ENCODE peak calls at places on chromosomes 6 and 20, in seven cellular contexts. G is SK-N-SH, I is fibroblast of lung, N is heart right ventricle, K is ovary, F is endodermal cell, A is psoas muscle. Y is an unnamed sample. For H3K4me1, the result is how much of the 10 kb centered on the place peaks cover.

GRCh38 chr6:13304580-13305255 is 23.6 kb downstream of the TBC1D7 start:
- DNase-seq in G (no peak), I (no peak), N (no peak), K (no peak), F (peak), A (no peak), Y (no peak)

GRCh38 chr20:50635676-50636600 is 55.4 kb downstream of the RIPOR3 start:
- DNase-seq in G (peak), I (peak), N (peak), K (peak), F (peak), A (peak), Y (peak)

GRCh38 chr6:132491303-132491702 is 21.6 kb downstream of the STX7 start:
- DNase-seq in G (no peak), I (peak), N (no peak), K (no peak), F (no peak), A (no peak), Y (no peak)

GRCh38 chr6:45713981-45714685 is 301.5 kb downstream of the CLIC5 start:
- DNase-seq in G (no peak), I (no peak), N (no peak), K (no peak), F (no peak), A (no peak), Y (no peak)

GRCh38 chr6:149157126-149157525 is 160.4 kb upstream of the TAB2 start:
- DNase-seq in G (no peak), I (no peak), N (no peak), K (no peak), F (no peak), A (no peak), Y (no peak)

GRCh38 chr20:31861346-31862156 is 8.8 kb downstream of the DUSP15 start:
- DNase-seq in G (peak), I (peak), N (peak), K (peak), F (peak), A (peak), Y (peak)

GRCh38 chr6:54802775-54803631 is 43.6 kb upstream of the FAM83B start:
- DNase-seq in G (no peak), I (peak), N (no peak), K (no peak), F (peak), A (no peak), Y (no peak)

GRCh38 chr6:36368921-36369880 is 18.3 kb downstream of the ETV7 start:
- DNase-seq in G (no peak), I (peak), N (no peak), K (no peak), F (peak), A (peak), Y (no peak)

GRCh38 chr20:9348746-9349145 is 165.6 kb upstream of the LAMP5 start:
- DNase-seq in G (no peak), I (peak), N (no peak), K (no peak), F (no peak), A (no peak), Y (no peak)

GRCh38 chr6:138588805-138589434 is 89.6 kb upstream of the NHSL1 start:
- DNase-seq in G (peak), I (peak), N (no peak), K (peak), F (peak), A (no peak), Y (peak)

GRCh38 chr20:13338097-13338661 is 117.1 kb downstream of the ISM1 start:
- DNase-seq in G (no peak), I (no peak), N (no peak), K (no peak), F (no peak), A (no peak), Y (no peak)

GRCh38 chr6:127938701-127939100 is 37.8 kb upstream of the THEMIS start:
- DNase-seq in G (no peak), I (peak), N (no peak), K (no peak), F (no peak), A (no peak), Y (no peak)

GRCh38 chr6:6221829-6222535 is 98.5 kb downstream of the F13A1 start:
- DNase-seq in G (peak), I (no peak), N (no peak), K (no peak), F (peak), A (no peak), Y (peak)

GRCh38 chr6:106974337-106974998 is at the start of gene CD24:
- DNase-seq in G (peak), I (peak), N (peak), K (no peak), F (peak), A (no peak), Y (peak)

GRCh38 chr6:113122060-113122459 is 735.1 kb upstream of the MARCKS start:
- DNase-seq in G (no peak), I (peak), N (no peak), K (no peak), F (peak), A (no peak), Y (peak)

GRCh38 chr6:139361211-139361610 is 13.2 kb downstream of the CITED2 start:
- DNase-seq in G (no peak), I (no peak), N (no peak), K (no peak), F (no peak), A (no peak), Y (no peak)

GRCh38 chr6:33926451-33926850 is 122.6 kb upstream of the MLN start:
- DNase-seq in G (peak), I (peak), N (no peak), K (no peak), F (peak), A (no peak), Y (peak)

GRCh38 chr6:44472250-44472945 is 84.9 kb downstream of the CDC5L start:
- DNase-seq in G (no peak), I (no peak), N (no peak), K (no peak), F (peak), A (no peak), Y (no peak)

GRCh38 chr20:33119725-33120720 is 40.6 kb downstream of the BPIFB4 start:
- DNase-seq in G (no peak), I (no peak), N (no peak), K (no peak), F (peak), A (no peak), Y (no peak)

GRCh38 chr20:17950670-17951069 is 17.9 kb downstream of the SNX5 start:
- DNase-seq in G (no peak), I (no peak), N (no peak), K (no peak), F (no peak), A (no peak), Y (no peak)

GRCh38 chr6:135880066-135880972 is 28.8 kb downstream of the PDE7B start:
- DNase-seq in G (no peak), I (peak), N (no peak), K (no peak), F (no peak), A (no peak), Y (no peak)

GRCh38 chr6:100460650-100461204 is 4.0 kb downstream of the SIM1 start:
- DNase-seq in G (no peak), I (no peak), N (no peak), K (no peak), F (peak), A (no peak), Y (no peak)

GRCh38 chr6:72940265-72940664 is 285.0 kb downstream of the KHDC1L start:
- DNase-seq in G (no peak), I (no peak), N (no peak), K (no peak), F (no peak), A (no peak), Y (no peak)

GRCh38 chr20:43827940-43828562 is 86.6 kb upstream of the TOX2 start:
- DNase-seq in G (no peak), I (no peak), N (no peak), K (no peak), F (no peak), A (no peak), Y (peak)

GRCh38 chr6:30075987-30076311 is 380 bp upstream of the RNF39 start:
- DNase-seq in G (peak), I (no peak), N (no peak), K (no peak), F (no peak), A (no peak), Y (no peak)

GRCh38 chr6:5681480-5681879 is 325.2 kb downstream of the NRN1 start:
- DNase-seq in G (no peak), I (no peak), N (no peak), K (no peak), F (no peak), A (no peak), Y (no peak)

GRCh38 chr6:141561154-141561553 is 571.6 kb upstream of the GJE1 start:
- DNase-seq in G (no peak), I (no peak), N (no peak), K (no peak), F (no peak), A (no peak), Y (peak)

GRCh38 chr6:53579338-53579737 is 34.4 kb upstream of the GCLC start:
- DNase-seq in G (no peak), I (no peak), N (no peak), K (no peak), F (no peak), A (no peak), Y (no peak)

GRCh38 chr6:44132476-44132875 is 5.1 kb downstream of the TMEM63B start:
- DNase-seq in G (no peak), I (no peak), N (no peak), K (no peak), F (no peak), A (no peak), Y (no peak)

GRCh38 chr20:32922466-32922865 is 63.7 kb downstream of the EFCAB8 start:
- DNase-seq in G (no peak), I (no peak), N (no peak), K (no peak), F (no peak), A (no peak), Y (no peak)

GRCh38 chr20:17558154-17558940 is 11.5 kb upstream of the DSTN start:
- DNase-seq in G (no peak), I (peak), N (no peak), K (peak), F (peak), A (no peak), Y (no peak)

DNA sequence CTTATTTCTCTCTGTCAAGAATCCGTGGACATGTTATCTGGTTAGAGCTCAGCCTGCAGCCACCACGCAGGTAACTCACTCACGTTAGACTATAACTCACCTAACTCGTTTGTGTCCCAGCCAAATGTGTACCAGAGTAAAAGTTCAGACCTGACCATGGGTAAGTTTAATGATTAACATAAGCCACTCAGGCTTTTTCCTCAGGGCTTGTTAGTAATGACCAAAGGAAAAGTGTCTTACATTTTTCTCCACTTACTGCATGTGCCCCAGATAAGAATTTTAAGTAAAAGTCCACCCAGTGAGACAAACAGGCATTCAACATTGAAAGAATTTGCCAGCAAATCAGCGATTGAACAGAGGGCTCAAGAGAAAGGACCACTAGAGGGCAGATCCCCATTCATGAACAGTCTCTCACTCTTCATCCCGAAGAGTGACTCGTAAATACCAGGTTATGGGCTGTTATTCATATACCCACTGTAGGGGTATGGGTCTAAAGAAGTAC is at the start of gene PKHD1:
- DNase-seq in G (peak), I (no peak), N (no peak), K (no peak), F (peak), A (no peak), Y (peak)
- TF ChIP-seq CTCF in G (peak), I (peak), N (no peak), K (no peak), F (peak), A (peak), Y (peak)

GRCh38 chr20:4844766-4845465 is 123.2 kb downstream of the PRND start:
- DNase-seq in G (no peak), I (no peak), N (no peak), K (no peak), F (no peak), A (no peak), Y (no peak)

GRCh38 chr20:4848041-4848440 is 126.3 kb downstream of the PRND start:
- DNase-seq in G (no peak), I (no peak), N (no peak), K (no peak), F (no peak), A (no peak), Y (no peak)

GRCh38 chr20:4840831-4841230 is 119.1 kb downstream of the PRND start:
- DNase-seq in G (no peak), I (no peak), N (no peak), K (no peak), F (no peak), A (no peak), Y (no peak)

DNA sequence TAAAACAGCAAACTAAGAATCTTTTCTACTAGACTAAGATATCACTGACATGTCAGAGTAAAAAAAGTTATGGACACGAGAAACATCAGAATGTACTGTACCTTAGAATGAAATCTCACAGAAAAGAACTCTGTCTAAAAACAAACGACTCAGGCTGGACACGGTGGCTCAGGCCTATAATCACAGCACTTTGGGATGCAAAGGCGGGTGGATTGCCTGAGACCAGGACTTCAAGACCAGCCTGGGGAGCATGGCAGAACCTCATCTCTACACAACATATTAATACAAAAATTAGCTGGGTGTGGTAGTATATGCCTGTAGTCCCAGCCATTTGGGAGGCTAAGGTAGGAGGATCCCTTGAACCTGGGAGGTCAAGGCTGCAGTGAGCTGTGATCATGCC is 122.6 kb downstream of the PRND start:
- DNase-seq in G (no peak), I (no peak), N (no peak), K (no peak), F (no peak), A (no peak), Y (no peak)
- H3K4me1 ChIP-seq in G (under half), I (under half), N (under half), K (under half), F (under half), A (under half), Y (under half)

GRCh38 chr6:11093591-11094410 is at the start of gene SMIM13:
- DNase-seq in G (peak), I (peak), N (peak), K (peak), F (peak), A (peak), Y (peak)

GRCh38 chr6:11092654-11093053 is 980 bp upstream of the SMIM13 start:
- DNase-seq in G (no peak), I (no peak), N (no peak), K (no peak), F (no peak), A (no peak), Y (no peak)

GRCh38 chr6:11096109-11096508 is 2.5 kb downstream of the SMIM13 start:
- DNase-seq in G (peak), I (peak), N (no peak), K (no peak), F (peak), A (no peak), Y (peak)

GRCh38 chr6:11093065-11093590 is 506 bp upstream of the SMIM13 start:
- DNase-seq in G (no peak), I (peak), N (no peak), K (no peak), F (no peak), A (no peak), Y (no peak)

DNA sequence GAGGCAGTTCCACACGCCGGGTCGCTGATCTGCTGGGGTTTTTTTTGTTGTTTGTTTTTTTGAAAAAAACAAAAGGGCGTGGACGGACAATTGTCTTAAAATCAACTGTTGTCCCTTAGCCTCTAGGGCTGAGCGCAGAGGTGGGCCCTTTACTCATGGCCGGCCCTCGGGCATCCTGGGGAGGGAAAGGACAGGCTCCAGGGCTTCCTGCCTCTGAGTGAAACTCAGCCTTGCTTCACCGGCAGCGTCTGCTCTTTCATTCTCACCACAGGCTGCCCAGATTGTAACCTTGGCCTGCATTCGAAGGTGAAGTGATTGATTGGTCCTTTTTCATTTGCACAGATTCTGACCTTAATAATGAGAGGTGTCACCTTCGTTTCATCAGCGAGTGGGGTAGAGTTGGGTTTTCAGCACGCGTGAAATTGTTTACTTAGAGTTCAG is 797 bp downstream of the SMIM13 start:
- DNase-seq in G (peak), I (peak), N (no peak), K (peak), F (peak), A (peak), Y (peak)
- TF ChIP-seq CTCF in G (no peak), I (no peak), N (no peak), K (no peak), F (no peak), A (no peak), Y (no peak)

GRCh38 chr6:15410752-15411151 is 164.9 kb downstream of the JARID2 start:
- DNase-seq in G (no peak), I (no peak), N (no peak), K (no peak), F (no peak), A (no peak), Y (no peak)

GRCh38 chr6:15409301-15410125 is 163.6 kb downstream of the JARID2 start:
- DNase-seq in G (no peak), I (no peak), N (no peak), K (no peak), F (no peak), A (no peak), Y (peak)

GRCh38 chr6:15408758-15409157 is 162.9 kb downstream of the JARID2 start:
- DNase-seq in G (no peak), I (no peak), N (no peak), K (no peak), F (no peak), A (no peak), Y (no peak)

GRCh38 chr6:15411766-15412165 is 165.9 kb downstream of the JARID2 start:
- DNase-seq in G (no peak), I (no peak), N (no peak), K (no peak), F (no peak), A (no peak), Y (no peak)

DNA sequence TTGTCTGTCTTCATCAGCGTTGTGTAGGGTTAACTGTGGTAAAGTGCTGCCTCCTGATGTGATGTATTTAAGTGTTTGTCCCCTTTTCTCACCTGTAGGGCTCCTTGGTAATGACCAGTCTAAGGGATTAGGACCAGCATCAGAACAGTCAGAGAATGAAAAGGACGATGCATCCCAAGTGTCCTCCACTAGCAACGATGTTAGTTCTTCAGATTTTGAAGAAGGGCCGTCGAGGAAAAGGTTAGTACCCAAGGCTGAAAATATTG is 164.2 kb downstream of the JARID2 start:
- DNase-seq in G (no peak), I (no peak), N (no peak), K (no peak), F (no peak), A (no peak), Y (no peak)
- H3K4me1 ChIP-seq in G (under half), I (under half), N (half or more), K (under half), F (under half), A (half or more), Y (under half)

DNA sequence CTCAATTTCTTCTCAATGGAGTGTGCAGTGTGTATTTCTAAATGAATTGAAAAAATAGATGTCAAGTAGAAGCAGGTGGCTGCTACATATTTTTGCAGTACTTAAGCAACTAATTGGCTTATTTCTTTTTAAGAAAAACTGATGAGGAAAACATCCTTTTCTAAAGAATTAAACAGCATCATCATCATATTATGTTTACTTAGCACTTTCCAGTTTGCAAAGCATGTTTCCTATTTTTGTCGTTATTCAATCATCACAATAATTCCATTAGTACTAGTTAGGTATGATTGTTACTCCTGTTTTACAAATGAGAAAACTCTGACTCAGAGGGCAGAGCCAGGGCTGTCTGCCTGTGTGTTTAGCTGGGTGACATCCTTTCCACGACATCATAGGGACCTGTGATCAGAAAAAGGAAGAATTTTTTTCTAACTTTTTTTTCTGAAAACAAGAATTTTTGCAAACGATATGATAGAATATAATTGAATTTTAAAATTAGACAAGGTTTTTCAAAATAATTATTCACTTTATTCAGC is 22.7 kb upstream of the BMP6 start:
- DNase-seq in G (no peak), I (no peak), N (no peak), K (no peak), F (no peak), A (no peak), Y (no peak)
- TF ChIP-seq CTCF in G (no peak), I (no peak), N (no peak), K (no peak), F (no peak), A (no peak), Y (no peak)

GRCh38 chr6:1515280-1515679 is 94.4 kb upstream of the FOXC1 start:
- DNase-seq in G (peak), I (no peak), N (no peak), K (no peak), F (no peak), A (no peak), Y (no peak)
- H3K4me1 ChIP-seq in G (under half), I (under half), N (under half), K (under half), F (under half), A (under half), Y (under half)

GRCh38 chr6:116779569-116780164 is 14.1 kb upstream of the FAM162B start:
- DNase-seq in G (peak), I (peak), N (no peak), K (no peak), F (no peak), A (no peak), Y (peak)
- TF ChIP-seq CTCF in G (peak), I (peak), N (no peak), K (no peak), F (peak), A (peak), Y (peak)

GRCh38 chr20:46683620-46683938 is 5.7 kb downstream of the TP53RK start:
- DNase-seq in G (no peak), I (no peak), N (no peak), K (no peak), F (no peak), A (no peak), Y (no peak)
- H3K4me1 ChIP-seq in G (under half), I (under half), N (half or more), K (under half), F (under half), A (under half), Y (under half)

GRCh38 chr6:14716499-14717146 is 529.2 kb upstream of the JARID2 start:
- DNase-seq in G (no peak), I (no peak), N (no peak), K (no peak), F (no peak), A (no peak), Y (no peak)
- TF ChIP-seq CTCF in G (no peak), I (no peak), N (no peak), K (no peak), F (no peak), A (no peak), Y (no peak)